ENCODE peak calls at places on chromosomes 12 and 14, in six cellular contexts. G is DMS153, W is iPS-NIHi11, Z is hypothalamus, R is substantia nigra, I is endothelial cell. U is an unnamed sample.

GRCh38 chr12:100234591-100235304 is 32.1 kb downstream of the DEPDC4 start:
- DNase-seq in I (no peak), G (peak), Z (no peak), W (peak), R (no peak), U (peak)

GRCh38 chr12:25436206-25436912 is 116.7 kb downstream of the LMNTD1 start:
- DNase-seq in I (peak), Z (no peak), R (peak), W (peak), G (no peak), U (peak)

GRCh38 chr12:85076688-85077430 is 40.7 kb downstream of the LRRIQ1 start:
- DNase-seq in W (peak), I (no peak), G (peak), Z (no peak), R (no peak), U (peak)

GRCh38 chr14:42541535-42542001 is 934.9 kb downstream of the LRFN5 start:
- DNase-seq in I (no peak), W (no peak), R (no peak), Z (no peak), G (no peak), U (no peak)

GRCh38 chr12:6435941-6436715 is 8.6 kb upstream of the CD27 start:
- DNase-seq in R (no peak), I (no peak), W (no peak), Z (no peak), G (no peak), U (no peak)

GRCh38 chr14:99982449-99983250 is 82.6 kb upstream of the EVL start:
- DNase-seq in W (peak), Z (no peak), G (peak), R (peak), I (peak), U (peak)

GRCh38 chr12:101671157-101671791 is 26.2 kb upstream of the CHPT1 start:
- DNase-seq in R (no peak), G (no peak), I (no peak), W (no peak), Z (peak), U (no peak)

GRCh38 chr12:2156333-2156732 is 103.5 kb downstream of the CACNA1C start:
- DNase-seq in Z (no peak), G (no peak), R (no peak), W (no peak), I (no peak), U (no peak)

GRCh38 chr12:12442548-12443071 is 85.7 kb downstream of the BORCS5 start:
- DNase-seq in W (no peak), Z (no peak), R (no peak), G (no peak), I (no peak), U (no peak)

GRCh38 chr12:32098112-32098511 is 8.5 kb upstream of the BICD1 start:
- DNase-seq in Z (no peak), G (no peak), I (no peak), R (no peak), W (no peak), U (no peak)

GRCh38 chr12:95191060-95191696 is 26.1 kb downstream of the FGD6 start:
- DNase-seq in Z (no peak), R (no peak), G (no peak), W (no peak), I (no peak), U (no peak)